ENCODE peak calls at places on chromosomes 5 and 9, in four cellular contexts. S is putamen; U is HTR-8/SVneo; W is stimulated activated CD4-positive, alpha-beta T cell treated with anti-CD3 and anti-CD28 coated beads, Interleukin-4, amount 100 ng/mL, for 1 hour. J is an unnamed sample.

GRCh38 chr5:43121565-43122484 is 1.1 kb downstream of the ZNF131 start:
- DNase-seq in U (peak), S (peak), W (no peak), J (peak)

GRCh38 chr9:93676310-93677054 is 100.1 kb downstream of the PHF2 start:
- DNase-seq in W (no peak), U (no peak), S (no peak), J (no peak)

GRCh38 chr5:173834070-173834771 is 53.9 kb upstream of the CPEB4 start:
- DNase-seq in W (no peak), U (no peak), S (no peak), J (no peak)

GRCh38 chr5:113776832-113777525 is 263.5 kb downstream of the YTHDC2 start:
- DNase-seq in U (no peak), W (no peak), S (no peak), J (no peak)

GRCh38 chr5:11905209-11905608 is 963 bp upstream of the CTNND2 start:
- DNase-seq in S (no peak), U (no peak), W (no peak), J (no peak)

GRCh38 chr5:134637106-134637721 is 4.6 kb upstream of the SAR1B start:
- DNase-seq in U (no peak), W (no peak), S (no peak), J (no peak)

GRCh38 chr5:116395708-116396203 is 178.9 kb downstream of the SEMA6A start:
- DNase-seq in U (no peak), W (no peak), S (no peak), J (no peak)

GRCh38 chr5:33891731-33892418 is at the start of gene ADAMTS12:
- DNase-seq in S (no peak), W (no peak), U (peak), J (no peak)

GRCh38 chr5:69350664-69351063 is 18.1 kb upstream of the CCDC125 start:
- DNase-seq in U (no peak), W (no peak), S (no peak), J (no peak)

GRCh38 chr5:10987881-10988504 is 227.0 kb upstream of the DAP start:
- DNase-seq in U (peak), S (peak), W (peak), J (no peak)

GRCh38 chr9:94860678-94861588 is 134.4 kb downstream of the AOPEP start:
- DNase-seq in W (peak), S (no peak), U (no peak), J (no peak)

GRCh38 chr5:149069711-149070110 is 6.8 kb upstream of the SH3TC2 start:
- DNase-seq in S (no peak), U (no peak), W (no peak), J (no peak)

GRCh38 chr9:30774326-30774725 is 1610.1 kb upstream of the ACO1 start:
- DNase-seq in U (no peak), W (no peak), S (no peak), J (no peak)

GRCh38 chr5:140157032-140157781 is 17.8 kb upstream of the CYSTM1 start:
- DNase-seq in W (peak), U (peak), S (peak), J (peak)

GRCh38 chr5:138594305-138595058 is 19.3 kb upstream of the HSPA9 start:
- DNase-seq in S (no peak), U (no peak), W (no peak), J (no peak)

GRCh38 chr9:91782711-91783214 is 167.3 kb downstream of the ROR2 start:
- DNase-seq in U (no peak), S (no peak), W (no peak), J (no peak)

GRCh38 chr9:5838884-5839571 is 6.1 kb upstream of the ERMP1 start:
- DNase-seq in S (no peak), W (no peak), U (peak), J (no peak)

GRCh38 chr5:130331332-130331731 is 427.1 kb downstream of the CHSY3 start:
- DNase-seq in W (no peak), U (no peak), S (no peak), J (no peak)

GRCh38 chr9:94554078-94554438 is 825 bp upstream of the PCAT7 start:
- DNase-seq in W (no peak), S (no peak), U (no peak), J (no peak)